ENCODE peak calls at places on chromosomes 6 and 20, in eight cellular contexts. M is heart right ventricle; U is stimulated activated effector memory CD8-positive, alpha-beta T cell treated with anti-CD3 and anti-CD28 coated beads, Interleukin-12 subunit alpha, Interleukin-12 subunit beta, amount 100 ng/mL, for 72 hours; A is NCI-H510A; H is activated CD4-positive, CD25-positive, alpha-beta regulatory T cell treated with anti-CD3 and anti-CD28 coated beads, Interleukin-2, amount 50 U/mL, for 16 hours; E is colonic mucosa; I is NCI-H69; W is activated CD4-positive, alpha-beta T cell treated with anti-CD3 and anti-CD28 coated beads, Interleukin-2, amount 50 U/mL, for 4 hours. P is an unnamed sample.

GRCh38 chr6:79824231-79824630 is 123.1 kb downstream of the ELOVL4 start:
- DNase-seq in M (no peak), U (no peak), A (no peak), H (no peak), E (no peak), I (peak), W (no peak), P (no peak)

GRCh38 chr6:12010635-12011275 is 1.4 kb upstream of the HIVEP1 start:
- DNase-seq in M (peak), U (peak), A (peak), H (no peak), E (peak), I (peak), W (no peak), P (peak)

GRCh38 chr20:31666258-31667042 is 28.7 kb downstream of the COX4I2 start:
- DNase-seq in M (no peak), U (peak), A (no peak), H (no peak), E (peak), I (no peak), W (no peak), P (no peak)

GRCh38 chr6:170081556-170081955 is 209.3 kb downstream of the DLL1 start:
- DNase-seq in M (no peak), U (peak), A (no peak), H (no peak), E (peak), I (no peak), W (no peak), P (no peak)

GRCh38 chr20:56358600-56359211 is at the start of gene FAM210B:
- DNase-seq in M (peak), U (peak), A (peak), H (peak), E (peak), I (peak), W (peak), P (peak)

GRCh38 chr6:144395835-144396234 is 110.7 kb downstream of the UTRN start:
- DNase-seq in M (no peak), U (no peak), A (no peak), H (no peak), E (no peak), I (no peak), W (no peak), P (no peak)

GRCh38 chr20:539236-539635 is 4.4 kb downstream of the CSNK2A1 start:
- DNase-seq in M (no peak), U (no peak), A (no peak), H (no peak), E (no peak), I (no peak), W (no peak), P (no peak)

GRCh38 chr20:24684421-24684871 is 215.0 kb downstream of the SYNDIG1 start:
- DNase-seq in M (no peak), U (no peak), A (no peak), H (no peak), E (no peak), I (no peak), W (no peak), P (no peak)

GRCh38 chr6:121897337-121897760 is 461.9 kb downstream of the GJA1 start:
- DNase-seq in M (no peak), U (no peak), A (no peak), H (no peak), E (no peak), I (peak), W (no peak), P (peak)

GRCh38 chr6:47366335-47366879 is 56.7 kb upstream of the TNFRSF21 start:
- DNase-seq in M (no peak), U (no peak), A (no peak), H (no peak), E (no peak), I (no peak), W (no peak), P (no peak)

GRCh38 chr6:43707767-43708166 is 20.2 kb upstream of the MRPS18A start:
- DNase-seq in M (no peak), U (no peak), A (no peak), H (no peak), E (no peak), I (peak), W (no peak), P (no peak)

GRCh38 chr20:34629904-34630303 is 47.0 kb downstream of the PIGU start:
- DNase-seq in M (no peak), U (no peak), A (no peak), H (no peak), E (no peak), I (no peak), W (no peak), P (no peak)

GRCh38 chr6:37155394-37156312 is 14.3 kb upstream of the PIM1 start:
- DNase-seq in M (no peak), U (peak), A (no peak), H (no peak), E (peak), I (no peak), W (peak), P (peak)

GRCh38 chr20:4299250-4299649 is 283.9 kb upstream of the RNF24 start:
- DNase-seq in M (no peak), U (no peak), A (no peak), H (no peak), E (no peak), I (no peak), W (no peak), P (no peak)

GRCh38 chr6:117829594-117830319 is 77.3 kb upstream of the SLC35F1 start:
- DNase-seq in M (no peak), U (no peak), A (no peak), H (no peak), E (no peak), I (peak), W (no peak), P (peak)

GRCh38 chr6:111470991-111471390 is 12.0 kb downstream of the REV3L start:
- DNase-seq in M (no peak), U (no peak), A (no peak), H (no peak), E (no peak), I (peak), W (no peak), P (no peak)

GRCh38 chr6:68233623-68234022 is 401.5 kb upstream of the ADGRB3 start:
- DNase-seq in M (no peak), U (no peak), A (no peak), H (no peak), E (no peak), I (no peak), W (no peak), P (peak)

GRCh38 chr20:41089555-41089954 is 47.8 kb upstream of the PLCG1 start:
- DNase-seq in M (no peak), U (no peak), A (no peak), H (no peak), E (no peak), I (no peak), W (no peak), P (no peak)

GRCh38 chr6:17472653-17473183 is 79.3 kb downstream of the CAP2 start:
- DNase-seq in M (no peak), U (no peak), A (no peak), H (no peak), E (no peak), I (peak), W (no peak), P (peak)

GRCh38 chr6:15997751-15998388 is 131.0 kb upstream of the MYLIP start:
- DNase-seq in M (no peak), U (no peak), A (no peak), H (no peak), E (no peak), I (no peak), W (no peak), P (no peak)

GRCh38 chr6:17865798-17866725 is 121.4 kb downstream of the KIF13A start:
- DNase-seq in M (peak), U (no peak), A (no peak), H (no peak), E (peak), I (no peak), W (no peak), P (peak)

GRCh38 chr6:99219788-99220187 is 129.7 kb downstream of the FAXC start:
- DNase-seq in M (no peak), U (no peak), A (no peak), H (no peak), E (no peak), I (peak), W (no peak), P (peak)